ENCODE peak calls at places on chromosomes 6 and 20, in four cellular contexts. B is heart left ventricle, D is foreskin fibroblast, K is HFF-Myc. G is an unnamed sample.

GRCh38 chr20:6663751-6664388 is 103.6 kb upstream of the BMP2 start:
- DNase-seq in B (no peak), D (no peak), K (no peak), G (no peak)

GRCh38 chr20:61042501-61043385 is 209.3 kb upstream of the CDH4 start:
- DNase-seq in B (no peak), D (no peak), K (no peak), G (no peak)

GRCh38 chr6:136609878-136610706 is 59.9 kb upstream of the MAP7 start:
- DNase-seq in B (no peak), D (peak), K (peak), G (peak)

GRCh38 chr20:3889489-3890409 is 562 bp downstream of the PANK2 start:
- DNase-seq in B (peak), D (peak), K (no peak), G (no peak)

GRCh38 chr20:45783656-45784294 is 7.9 kb downstream of the WFDC3 start:
- DNase-seq in B (peak), D (no peak), K (no peak), G (no peak)

GRCh38 chr6:4936681-4937041 is 67.2 kb downstream of the RPP40 start:
- DNase-seq in B (no peak), D (peak), K (no peak), G (peak)

GRCh38 chr6:154791561-154792317 is 58.5 kb downstream of the SCAF8 start:
- DNase-seq in B (no peak), D (peak), K (no peak), G (no peak)

GRCh38 chr20:33673411-33674293 is 576 bp downstream of the NECAB3 start:
- DNase-seq in B (no peak), D (no peak), K (no peak), G (no peak)

GRCh38 chr20:52190437-52191131 is 995 bp downstream of the ZFP64 start:
- DNase-seq in B (no peak), D (peak), K (no peak), G (no peak)

GRCh38 chr6:22754111-22754510 is 184.7 kb downstream of the HDGFL1 start:
- DNase-seq in B (no peak), D (peak), K (peak), G (no peak)

GRCh38 chr20:54345301-54345724 is 130.1 kb upstream of the DOK5 start:
- DNase-seq in B (no peak), D (peak), K (peak), G (peak)

GRCh38 chr20:56453347-56453746 is 15.1 kb upstream of the RTF2 start:
- DNase-seq in B (no peak), D (no peak), K (no peak), G (no peak)

GRCh38 chr20:31870703-31871601 is 518 bp downstream of the TTLL9 start:
- DNase-seq in B (no peak), D (no peak), K (no peak), G (no peak)

GRCh38 chr6:170124836-170125235 is 166.0 kb downstream of the DLL1 start:
- DNase-seq in B (no peak), D (no peak), K (no peak), G (no peak)

GRCh38 chr6:91566467-91566866 is 979.6 kb upstream of the MAP3K7 start:
- DNase-seq in B (no peak), D (no peak), K (no peak), G (peak)

GRCh38 chr6:30411515-30412207 is 66.7 kb downstream of the RPP21 start:
- DNase-seq in B (no peak), D (peak), K (peak), G (peak)

GRCh38 chr6:21426841-21427490 is 166.6 kb upstream of the SOX4 start:
- DNase-seq in B (no peak), D (peak), K (no peak), G (no peak)

GRCh38 chr20:11850901-11851300 is 66.8 kb upstream of the BTBD3 start:
- DNase-seq in B (no peak), D (peak), K (no peak), G (no peak)

GRCh38 chr20:50416269-50416863 is 93.8 kb upstream of the PTPN1 start:
- DNase-seq in B (no peak), D (no peak), K (no peak), G (no peak)

GRCh38 chr20:7879883-7880282 is 60.4 kb downstream of the HAO1 start:
- DNase-seq in B (no peak), D (peak), K (no peak), G (peak)

GRCh38 chr20:63740070-63740500 is 509 bp downstream of the SLC2A4RG start:
- DNase-seq in B (peak), D (peak), K (no peak), G (no peak)

GRCh38 chr6:18845891-18846290 is 458.7 kb downstream of the RNF144B start:
- DNase-seq in B (no peak), D (no peak), K (no peak), G (no peak)

GRCh38 chr6:169234634-169235033 is 19.0 kb downstream of the THBS2 start:
- DNase-seq in B (no peak), D (no peak), K (no peak), G (no peak)

GRCh38 chr6:15508363-15509330 is 154.2 kb downstream of the DTNBP1 start:
- DNase-seq in B (no peak), D (no peak), K (no peak), G (no peak)

GRCh38 chr6:157764346-157765068 is 58.5 kb upstream of the SNX9 start:
- DNase-seq in B (peak), D (peak), K (peak), G (peak)

GRCh38 chr6:170420791-170421776 is 114.5 kb downstream of the FAM120B start:
- DNase-seq in B (no peak), D (no peak), K (no peak), G (no peak)

GRCh38 chr6:39350723-39351505 is 28.4 kb upstream of the KCNK16 start:
- DNase-seq in B (no peak), D (no peak), K (no peak), G (no peak)

GRCh38 chr6:148866657-148867268 is 119.9 kb downstream of the UST start:
- DNase-seq in B (no peak), D (no peak), K (no peak), G (no peak)

GRCh38 chr6:133092771-133093170 is 148.4 kb upstream of the EYA4 start:
- DNase-seq in B (no peak), D (no peak), K (no peak), G (no peak)

GRCh38 chr6:27451660-27452390 is 21.1 kb downstream of the ZNF184 start:
- DNase-seq in B (no peak), D (no peak), K (no peak), G (no peak)

GRCh38 chr6:93059911-93060310 is 359.4 kb downstream of the EPHA7 start:
- DNase-seq in B (no peak), D (no peak), K (no peak), G (no peak)

GRCh38 chr20:33061626-33062025 is 7.9 kb downstream of the BPIFB3 start:
- DNase-seq in B (no peak), D (no peak), K (no peak), G (no peak)

GRCh38 chr6:89161326-89162046 is 15.6 kb downstream of the PM20D2 start:
- DNase-seq in B (no peak), D (peak), K (no peak), G (peak)

GRCh38 chr6:39801456-39802251 is 9.5 kb downstream of the DAAM2 start:
- DNase-seq in B (no peak), D (no peak), K (no peak), G (no peak)

GRCh38 chr6:148593130-148593812 is 153.6 kb upstream of the UST start:
- DNase-seq in B (no peak), D (peak), K (no peak), G (no peak)

GRCh38 chr20:1800777-1801176 is 94.4 kb upstream of the SIRPA start:
- DNase-seq in B (no peak), D (peak), K (no peak), G (no peak)

GRCh38 chr20:50151034-50151743 is 2.3 kb downstream of the PEDS1 start:
- DNase-seq in B (no peak), D (no peak), K (no peak), G (no peak)

GRCh38 chr6:104789770-104790190 is 69.9 kb downstream of the HACE1 start:
- DNase-seq in B (no peak), D (peak), K (peak), G (peak)

GRCh38 chr6:31086788-31087440 is 25.5 kb downstream of the C6orf15 start:
- DNase-seq in B (no peak), D (peak), K (no peak), G (no peak)

GRCh38 chr20:50242863-50243609 is 52.4 kb downstream of the CEBPB start:
- DNase-seq in B (no peak), D (no peak), K (no peak), G (no peak)

GRCh38 chr6:110448846-110449544 is 27.4 kb downstream of the SLC22A16 start:
- DNase-seq in B (no peak), D (no peak), K (no peak), G (no peak)
- H3K4me3 ChIP-seq in B (no peak), D (no peak), K (no peak), G (no peak)

GRCh38 chr6:43627008-43627825 is 1.8 kb downstream of the GTPBP2 start:
- DNase-seq in B (no peak), D (peak), K (peak), G (peak)
- H3K4me3 ChIP-seq in B (peak), D (peak), K (peak), G (peak)

GRCh38 chr20:36462440-36463211 is 78.7 kb upstream of the MYL9 start:
- DNase-seq in B (peak), D (peak), K (no peak), G (no peak)
- H3K4me3 ChIP-seq in B (peak), D (peak), K (peak), G (peak)

DNA sequence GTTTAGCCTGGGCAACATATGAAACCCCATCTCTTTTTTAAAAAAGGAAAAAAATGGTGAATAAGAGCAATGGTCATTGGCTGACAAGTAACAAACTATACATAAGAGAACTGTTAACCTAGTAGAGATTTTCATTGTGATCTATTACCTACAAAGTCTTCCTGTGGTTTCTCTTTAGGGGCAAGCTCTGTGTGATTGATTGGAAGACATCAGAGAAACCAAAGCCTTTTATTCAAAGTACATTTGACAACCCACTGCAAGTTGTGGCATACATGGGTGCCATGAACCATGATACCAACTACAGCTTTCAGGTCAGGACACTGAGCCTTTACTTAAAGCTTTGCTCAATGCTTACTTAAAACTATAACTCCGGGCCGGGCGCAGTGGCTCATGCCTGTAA is 19.2 kb downstream of the MGME1 start:
- DNase-seq in B (no peak), D (no peak), K (no peak), G (no peak)
- H3K4me3 ChIP-seq in B (no peak), D (no peak), K (no peak), G (no peak)

DNA sequence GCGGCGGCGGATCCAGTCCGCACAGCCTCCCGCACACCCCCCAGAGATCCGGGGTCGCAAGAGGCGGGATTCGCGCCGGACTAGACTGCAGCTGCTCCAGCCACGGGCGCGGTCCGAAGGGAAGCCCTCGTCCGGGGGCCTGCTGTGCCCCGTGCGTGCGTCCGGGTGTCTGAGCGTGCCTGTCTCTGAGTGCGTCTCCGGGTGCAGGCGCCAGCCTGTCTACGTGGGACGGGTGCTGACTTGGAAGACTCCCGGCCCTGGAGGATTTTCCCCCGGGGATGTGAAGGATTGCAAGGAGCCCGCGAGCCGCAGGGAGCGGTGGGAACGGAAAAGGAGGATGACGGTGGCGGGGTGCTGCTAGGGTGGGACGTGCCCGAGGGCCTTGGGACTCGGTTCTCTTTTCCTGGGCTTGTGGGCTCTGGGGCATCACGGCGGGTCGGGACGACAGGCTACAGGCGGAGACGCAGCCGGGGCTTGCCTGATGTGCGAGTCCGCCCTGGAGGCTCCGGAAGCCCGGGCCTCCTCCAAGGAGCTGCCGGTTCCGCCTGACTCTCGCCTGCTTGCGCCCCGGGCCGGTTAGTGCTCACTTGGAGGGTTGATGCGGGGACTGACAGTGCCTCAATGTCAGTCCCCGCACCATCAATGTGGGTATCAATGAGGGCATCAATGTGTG is 5.7 kb downstream of the MAFB start:
- DNase-seq in B (peak), D (no peak), K (no peak), G (no peak)
- H3K4me3 ChIP-seq in B (peak), D (peak), K (no peak), G (peak)

DNA sequence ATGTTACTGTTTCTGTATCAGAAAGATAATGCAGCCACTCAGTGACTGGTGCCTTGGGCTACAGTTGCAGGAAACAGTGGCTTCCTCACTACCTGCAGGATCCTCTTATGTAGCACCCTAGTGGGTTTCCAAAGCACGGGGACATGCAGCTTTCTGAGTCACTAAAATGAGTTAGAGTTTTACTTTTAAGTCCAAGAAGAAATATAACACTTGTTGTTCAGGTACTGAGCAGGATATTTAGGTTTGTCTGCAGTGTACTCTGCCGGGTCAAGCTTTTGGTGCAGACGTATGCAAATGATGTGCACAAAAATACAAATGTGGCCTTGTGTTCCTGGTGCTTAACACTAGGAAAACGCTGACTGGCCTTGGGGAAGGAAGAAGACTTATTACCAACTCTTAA is 22.0 kb downstream of the ACSS1 start:
- DNase-seq in B (no peak), D (no peak), K (no peak), G (no peak)
- H3K4me3 ChIP-seq in B (no peak), D (no peak), K (no peak), G (no peak)